ENCODE peak calls at places on chromosomes 5 and 9, in five cellular contexts. One of them, this sample, is unnamed.

GRCh38 chr9:34337404-34337803 is 8.0 kb downstream of the NUDT2 start:
- DNase-seq in neural progenitor cell: no peak
- DNase-seq in osteocyte: no peak
- DNase-seq in AG09319: no peak
- DNase-seq in GM20000: no peak
- DNase-seq in this sample: no peak

GRCh38 chr5:88883566-88884434 is 816 bp upstream of the MEF2C start:
- DNase-seq in neural progenitor cell: peak
- DNase-seq in AG09319: peak
- DNase-seq in osteocyte: no peak
- DNase-seq in GM20000: peak
- DNase-seq in this sample: peak

GRCh38 chr5:132830436-132831094 is at the start of gene SHROOM1:
- DNase-seq in osteocyte: no peak
- DNase-seq in neural progenitor cell: peak
- DNase-seq in GM20000: peak
- DNase-seq in AG09319: no peak
- DNase-seq in this sample: peak

GRCh38 chr5:31435730-31436129 is 96.2 kb downstream of the DROSHA start:
- DNase-seq in GM20000: no peak
- DNase-seq in osteocyte: no peak
- DNase-seq in AG09319: no peak
- DNase-seq in neural progenitor cell: no peak
- DNase-seq in this sample: no peak

GRCh38 chr9:136023401-136024225 is 62.4 kb upstream of the UBAC1 start:
- DNase-seq in neural progenitor cell: no peak
- DNase-seq in GM20000: no peak
- DNase-seq in osteocyte: no peak
- DNase-seq in AG09319: peak
- DNase-seq in this sample: peak

GRCh38 chr5:51214736-51215135 is 168.5 kb upstream of the ISL1 start:
- DNase-seq in AG09319: no peak
- DNase-seq in osteocyte: no peak
- DNase-seq in GM20000: no peak
- DNase-seq in neural progenitor cell: no peak
- DNase-seq in this sample: no peak

GRCh38 chr9:37840560-37841194 is 40.1 kb downstream of the DCAF10 start:
- DNase-seq in osteocyte: no peak
- DNase-seq in neural progenitor cell: no peak
- DNase-seq in GM20000: no peak
- DNase-seq in AG09319: no peak
- DNase-seq in this sample: peak

GRCh38 chr5:169265888-169266287 is 35.1 kb downstream of the SLIT3 start:
- DNase-seq in AG09319: no peak
- DNase-seq in GM20000: no peak
- DNase-seq in neural progenitor cell: peak
- DNase-seq in osteocyte: no peak
- DNase-seq in this sample: peak

GRCh38 chr9:135893104-135893503 is 14.2 kb downstream of the CAMSAP1 start:
- DNase-seq in neural progenitor cell: no peak
- DNase-seq in osteocyte: no peak
- DNase-seq in GM20000: no peak
- DNase-seq in AG09319: no peak
- DNase-seq in this sample: no peak

GRCh38 chr5:63686938-63687337 is 275.3 kb downstream of the HTR1A start:
- DNase-seq in osteocyte: no peak
- DNase-seq in neural progenitor cell: no peak
- DNase-seq in GM20000: no peak
- DNase-seq in AG09319: no peak
- DNase-seq in this sample: no peak

GRCh38 chr5:108703313-108703712 is 44.4 kb upstream of the FER start:
- DNase-seq in neural progenitor cell: no peak
- DNase-seq in AG09319: no peak
- DNase-seq in osteocyte: no peak
- DNase-seq in GM20000: no peak
- DNase-seq in this sample: no peak

GRCh38 chr5:111225926-111226325 is 1.7 kb downstream of the CAMK4 start:
- DNase-seq in osteocyte: no peak
- DNase-seq in GM20000: peak
- DNase-seq in neural progenitor cell: no peak
- DNase-seq in AG09319: no peak
- DNase-seq in this sample: no peak

GRCh38 chr5:17396247-17396646 is 101.8 kb upstream of the TAF11L2 start:
- DNase-seq in neural progenitor cell: no peak
- DNase-seq in osteocyte: no peak
- DNase-seq in AG09319: no peak
- DNase-seq in GM20000: no peak
- DNase-seq in this sample: no peak

GRCh38 chr5:176812269-176813259 is 2.2 kb downstream of the UNC5A start:
- DNase-seq in GM20000: peak
- DNase-seq in AG09319: no peak
- DNase-seq in neural progenitor cell: peak
- DNase-seq in osteocyte: no peak
- DNase-seq in this sample: peak

GRCh38 chr5:132469380-132470372 is 20.9 kb downstream of the IRF1 start:
- DNase-seq in osteocyte: no peak
- DNase-seq in neural progenitor cell: no peak
- DNase-seq in GM20000: no peak
- DNase-seq in AG09319: no peak
- DNase-seq in this sample: no peak

GRCh38 chr9:37511006-37511714 is 25.4 kb downstream of the POLR1E start:
- DNase-seq in osteocyte: no peak
- DNase-seq in AG09319: no peak
- DNase-seq in neural progenitor cell: peak
- DNase-seq in GM20000: peak
- DNase-seq in this sample: no peak

GRCh38 chr9:9498147-9498546 is 1114.7 kb downstream of the PTPRD start:
- DNase-seq in neural progenitor cell: no peak
- DNase-seq in osteocyte: no peak
- DNase-seq in GM20000: no peak
- DNase-seq in AG09319: no peak
- DNase-seq in this sample: no peak

GRCh38 chr9:9494334-9494733 is 1118.5 kb downstream of the PTPRD start:
- DNase-seq in neural progenitor cell: no peak
- DNase-seq in osteocyte: no peak
- DNase-seq in AG09319: no peak
- DNase-seq in GM20000: no peak
- DNase-seq in this sample: no peak

DNA sequence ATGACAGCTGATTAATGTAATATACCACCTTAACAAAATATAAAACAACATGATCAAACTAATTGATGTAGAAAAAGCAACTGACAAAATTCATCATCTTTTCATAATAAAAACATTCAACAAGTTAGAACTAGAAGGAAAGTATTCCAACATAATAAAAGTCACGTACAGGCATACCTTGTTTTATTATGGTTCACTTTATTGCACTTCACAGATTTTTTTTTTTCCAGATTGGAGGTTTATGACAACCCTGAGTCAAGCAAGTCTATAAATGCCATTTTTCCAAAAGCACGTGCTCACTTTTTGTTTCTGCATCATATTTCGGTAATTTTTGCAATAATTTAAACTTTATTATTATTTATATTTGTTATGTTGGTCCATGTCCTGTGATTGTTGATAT is 1120.3 kb downstream of the PTPRD start:
- DNase-seq in neural progenitor cell: no peak
- DNase-seq in GM20000: no peak
- DNase-seq in osteocyte: no peak
- DNase-seq in AG09319: no peak
- DNase-seq in this sample: no peak
- TF ChIP-seq CTCF in neural progenitor cell: no peak
- TF ChIP-seq CTCF in GM20000: no peak
- TF ChIP-seq CTCF in osteocyte: no peak
- TF ChIP-seq CTCF in AG09319: no peak
- TF ChIP-seq CTCF in this sample: no peak

GRCh38 chr5:112707187-112708179 is 30.2 kb upstream of the APC start:
- DNase-seq in neural progenitor cell: peak
- DNase-seq in GM20000: peak
- DNase-seq in AG09319: peak
- DNase-seq in osteocyte: peak
- DNase-seq in this sample: peak
- TF ChIP-seq CTCF in neural progenitor cell: peak
- TF ChIP-seq CTCF in GM20000: no peak
- TF ChIP-seq CTCF in AG09319: no peak
- TF ChIP-seq CTCF in osteocyte: no peak
- TF ChIP-seq CTCF in this sample: peak

GRCh38 chr5:179795863-179796833 is 2.4 kb downstream of the LTC4S start:
- DNase-seq in AG09319: peak
- DNase-seq in GM20000: peak
- DNase-seq in neural progenitor cell: peak
- DNase-seq in osteocyte: peak
- DNase-seq in this sample: peak
- TF ChIP-seq CTCF in AG09319: peak
- TF ChIP-seq CTCF in GM20000: peak
- TF ChIP-seq CTCF in neural progenitor cell: peak
- TF ChIP-seq CTCF in osteocyte: peak
- TF ChIP-seq CTCF in this sample: peak

GRCh38 chr5:129133553-129133952 is 39.0 kb downstream of the ISOC1 start:
- DNase-seq in AG09319: no peak
- DNase-seq in osteocyte: no peak
- DNase-seq in GM20000: no peak
- DNase-seq in neural progenitor cell: no peak
- DNase-seq in this sample: no peak

GRCh38 chr5:129137637-129138036 is 43.1 kb downstream of the ISOC1 start:
- DNase-seq in AG09319: no peak
- DNase-seq in neural progenitor cell: no peak
- DNase-seq in osteocyte: no peak
- DNase-seq in GM20000: no peak
- DNase-seq in this sample: no peak

DNA sequence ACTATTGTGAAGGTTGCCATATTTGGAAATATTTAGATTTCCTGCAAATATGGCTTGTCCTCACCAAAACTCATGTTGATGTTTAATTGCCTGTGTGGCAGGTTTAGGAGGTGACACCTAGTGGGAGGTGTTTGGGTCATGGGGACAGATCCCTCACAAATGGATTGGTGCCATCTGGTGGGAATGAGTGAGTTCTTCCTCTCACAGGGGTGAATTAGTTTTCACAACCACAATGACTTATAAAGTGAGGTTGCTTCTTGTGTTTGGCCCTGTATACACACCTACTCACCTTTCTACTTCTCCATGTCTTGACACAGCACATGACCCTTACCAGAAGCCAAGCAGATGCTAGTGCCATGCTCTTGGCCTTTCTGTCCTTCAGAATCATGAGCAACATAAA is 41.1 kb downstream of the ISOC1 start:
- DNase-seq in osteocyte: no peak
- DNase-seq in neural progenitor cell: peak
- DNase-seq in AG09319: no peak
- DNase-seq in GM20000: no peak
- DNase-seq in this sample: no peak
- TF ChIP-seq CTCF in osteocyte: no peak
- TF ChIP-seq CTCF in neural progenitor cell: peak
- TF ChIP-seq CTCF in AG09319: no peak
- TF ChIP-seq CTCF in GM20000: no peak
- TF ChIP-seq CTCF in this sample: no peak

GRCh38 chr5:43019615-43020293 is 20.4 kb downstream of the ANXA2R start:
- DNase-seq in GM20000: peak
- DNase-seq in AG09319: no peak
- DNase-seq in osteocyte: peak
- DNase-seq in neural progenitor cell: peak
- DNase-seq in this sample: peak
- TF ChIP-seq CTCF in GM20000: no peak
- TF ChIP-seq CTCF in AG09319: peak
- TF ChIP-seq CTCF in osteocyte: peak
- TF ChIP-seq CTCF in neural progenitor cell: peak
- TF ChIP-seq CTCF in this sample: peak

DNA sequence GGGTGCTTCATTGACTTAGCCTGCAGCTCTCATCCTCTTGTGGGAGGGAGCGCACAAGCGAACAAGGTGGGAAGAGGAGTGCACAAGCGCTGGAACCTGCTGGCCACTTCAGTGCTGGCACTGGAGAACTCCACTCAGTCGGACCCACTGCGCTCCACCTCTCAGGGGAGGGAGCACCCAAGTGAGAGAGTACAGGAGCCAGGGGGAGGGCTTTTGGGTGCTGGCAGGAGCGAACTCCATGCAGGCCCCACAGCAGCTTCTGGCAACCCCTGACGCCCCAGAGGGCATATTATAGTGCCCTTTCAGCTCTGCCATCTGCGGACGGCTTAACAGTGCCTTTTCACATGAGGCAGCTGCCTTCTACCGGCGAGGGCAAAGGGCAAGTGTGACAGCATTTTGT is 774.2 kb upstream of the COX7C start:
- DNase-seq in osteocyte: no peak
- DNase-seq in GM20000: no peak
- DNase-seq in AG09319: no peak
- DNase-seq in neural progenitor cell: no peak
- DNase-seq in this sample: no peak
- TF ChIP-seq CTCF in osteocyte: no peak
- TF ChIP-seq CTCF in GM20000: no peak
- TF ChIP-seq CTCF in AG09319: no peak
- TF ChIP-seq CTCF in neural progenitor cell: no peak
- TF ChIP-seq CTCF in this sample: no peak

DNA sequence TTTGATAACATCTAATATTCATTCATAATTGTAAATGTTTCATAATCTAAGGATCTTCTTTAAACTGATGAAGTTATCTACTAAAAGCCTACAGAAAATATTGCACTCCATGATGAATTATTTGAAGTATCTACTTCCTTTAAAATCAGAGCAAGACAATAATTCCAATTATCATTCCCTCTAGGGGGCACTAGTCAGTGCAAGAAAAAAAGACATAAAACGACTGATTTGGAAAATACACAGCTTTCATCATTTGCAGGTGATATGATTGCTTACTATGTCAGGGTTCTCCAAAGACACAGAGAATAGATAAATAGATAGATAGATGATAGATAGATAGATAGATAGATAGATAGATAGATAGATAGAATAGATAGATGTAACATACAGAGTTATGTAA is 13.5 kb upstream of the GRM6 start:
- DNase-seq in osteocyte: no peak
- DNase-seq in neural progenitor cell: no peak
- DNase-seq in GM20000: no peak
- DNase-seq in AG09319: no peak
- DNase-seq in this sample: no peak
- TF ChIP-seq CTCF in osteocyte: no peak
- TF ChIP-seq CTCF in neural progenitor cell: peak
- TF ChIP-seq CTCF in GM20000: no peak
- TF ChIP-seq CTCF in AG09319: no peak
- TF ChIP-seq CTCF in this sample: peak

DNA sequence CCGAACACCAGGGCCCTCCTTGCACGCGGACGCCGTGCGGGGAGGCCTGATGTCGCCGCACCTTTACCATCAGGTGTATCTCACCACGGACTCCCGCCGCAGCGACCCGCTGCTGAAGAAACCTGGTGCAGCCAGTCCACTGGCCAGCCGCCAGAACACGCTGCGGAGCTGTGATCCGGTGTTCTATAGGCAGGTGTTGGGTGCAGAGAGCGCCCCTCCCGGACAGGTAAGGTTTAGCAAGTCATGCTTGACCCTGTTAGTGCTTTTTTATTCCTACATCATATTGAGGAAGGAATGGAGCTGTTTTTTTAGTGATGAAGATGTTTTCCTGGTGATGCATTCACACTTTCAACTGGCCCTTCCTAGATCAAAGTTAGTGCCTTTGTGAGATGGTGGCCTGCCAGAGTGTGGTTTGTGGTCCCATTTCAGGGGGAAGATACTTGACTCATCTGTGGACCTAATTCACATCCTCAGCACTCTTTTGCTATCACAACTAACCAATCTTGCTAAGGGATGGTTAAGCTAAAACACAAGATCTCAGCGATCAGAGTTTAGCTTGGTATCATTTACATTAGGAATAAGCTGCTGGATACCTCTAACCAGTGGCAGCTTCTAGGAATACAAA is 2.7 kb downstream of the PCDHGC3 start:
- DNase-seq in AG09319: no peak
- DNase-seq in GM20000: no peak
- DNase-seq in neural progenitor cell: no peak
- DNase-seq in osteocyte: no peak
- DNase-seq in this sample: peak
- TF ChIP-seq CTCF in AG09319: peak
- TF ChIP-seq CTCF in GM20000: peak
- TF ChIP-seq CTCF in neural progenitor cell: peak
- TF ChIP-seq CTCF in osteocyte: no peak
- TF ChIP-seq CTCF in this sample: peak

This sample was measured in HFFc6.